ENCODE peak calls at places on chromosomes 2 and 18, in five cellular contexts. F is lower leg skin, M is MM.1S, Z is neural progenitor cell, N is heart right ventricle. Q is an unnamed sample.

GRCh38 chr2:11022874-11023273 is 111.1 kb downstream of the KCNF1 start:
- DNase-seq in M (no peak), Z (no peak), N (no peak), F (no peak), Q (no peak)

GRCh38 chr2:23480991-23481797 is 96.2 kb downstream of the KLHL29 start:
- DNase-seq in F (no peak), Z (no peak), M (no peak), N (no peak), Q (no peak)

GRCh38 chr18:13136689-13137040 is 81.9 kb upstream of the LDLRAD4 start:
- DNase-seq in F (no peak), M (no peak), Z (no peak), N (no peak), Q (no peak)

GRCh38 chr2:208269091-208269490 is 3.0 kb downstream of the PIKFYVE start:
- DNase-seq in N (no peak), Z (no peak), F (no peak), M (no peak), Q (no peak)

GRCh38 chr18:50806208-50806616 is 13.6 kb downstream of the MRO start:
- DNase-seq in Z (no peak), N (no peak), F (no peak), M (no peak), Q (no peak)

GRCh38 chr2:45712538-45712937 is 61.1 kb downstream of the PRKCE start:
- DNase-seq in N (no peak), M (no peak), Z (no peak), F (no peak), Q (no peak)

GRCh38 chr2:33273479-33273878 is 203.0 kb upstream of the RASGRP3 start:
- DNase-seq in M (no peak), F (no peak), Z (no peak), N (no peak), Q (no peak)

GRCh38 chr18:55878224-55878623 is 290.2 kb upstream of the TCF4 start:
- DNase-seq in Z (no peak), F (no peak), N (no peak), M (no peak), Q (no peak)

GRCh38 chr2:170180031-170180566 is 2.2 kb downstream of the MYO3B start:
- DNase-seq in F (no peak), N (no peak), M (peak; percentile 63), Z (peak; percentile 24), Q (no peak)

GRCh38 chr2:196478588-196478987 is 160.9 kb upstream of the CCDC150 start:
- DNase-seq in N (no peak), F (no peak), Z (no peak), M (no peak), Q (no peak)

GRCh38 chr2:19767876-19768275 is 133.9 kb downstream of the TTC32 start:
- DNase-seq in M (no peak), N (no peak), F (no peak), Z (no peak), Q (no peak)

GRCh38 chr2:19774788-19775156 is 127.0 kb downstream of the TTC32 start:
- DNase-seq in F (no peak), M (no peak), N (no peak), Z (peak; percentile 63), Q (no peak)

GRCh38 chr2:19764998-19765397 is 136.8 kb downstream of the TTC32 start:
- DNase-seq in Z (no peak), F (no peak), M (no peak), N (no peak), Q (no peak)

GRCh38 chr2:19772981-19773380 is 128.8 kb downstream of the TTC32 start:
- DNase-seq in N (no peak), M (no peak), Z (no peak), F (no peak), Q (no peak)

GRCh38 chr2:19769513-19769912 is 132.3 kb downstream of the TTC32 start:
- DNase-seq in F (no peak), Z (no peak), N (no peak), M (no peak), Q (no peak)
- TF ChIP-seq CTCF in F (no peak), Z (no peak), N (no peak), M (peak; percentile 22), Q (no peak)

GRCh38 chr2:205145888-205146287 is 536.4 kb upstream of the NRP2 start:
- DNase-seq in N (no peak), Z (no peak), M (no peak), F (no peak), Q (no peak)
- TF ChIP-seq CTCF in N (no peak), Z (no peak), M (no peak), F (no peak), Q (no peak)

DNA sequence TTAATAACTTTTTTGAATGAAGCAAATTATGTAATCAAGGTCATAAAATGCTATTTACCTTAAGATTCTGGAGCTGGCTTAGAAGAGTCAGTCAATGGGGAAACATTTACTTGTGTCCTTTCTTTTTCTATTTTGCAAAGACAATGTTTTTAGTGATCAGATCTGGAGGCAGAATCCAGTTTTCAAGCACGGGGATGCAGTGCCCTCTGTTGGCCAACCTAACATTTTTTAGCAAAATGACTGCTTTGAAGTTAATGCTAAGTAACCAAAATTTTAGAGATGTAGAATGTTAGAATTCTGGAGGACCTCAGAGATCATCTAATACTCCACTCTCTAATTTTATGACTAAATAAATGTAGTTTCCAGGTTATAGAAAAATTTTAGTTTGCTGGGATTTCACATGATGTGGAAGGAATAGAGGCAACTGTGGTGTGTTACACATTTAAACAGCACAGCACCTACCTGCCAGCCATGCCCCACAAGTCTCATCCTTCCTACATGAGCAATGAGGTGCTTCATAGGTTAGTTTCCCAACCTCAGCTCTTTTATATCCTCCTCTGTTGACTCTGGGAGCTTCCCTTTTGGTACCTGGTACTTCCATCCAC is 23.6 kb upstream of the SLC9A4 start:
- DNase-seq in Z (peak; percentile 37), N (peak; percentile 13), F (peak; percentile 25), M (peak; percentile 50), Q (peak; percentile 21)
- TF ChIP-seq CTCF in Z (peak; percentile 77), N (no peak), F (no peak), M (peak; percentile 74), Q (no peak)

GRCh38 chr2:231299267-231299666 is 96.2 kb upstream of the B3GNT7 start:
- DNase-seq in F (peak; percentile 21), N (no peak), M (no peak), Z (no peak), Q (no peak)
- TF ChIP-seq CTCF in F (no peak), N (no peak), M (no peak), Z (no peak), Q (no peak)

DNA sequence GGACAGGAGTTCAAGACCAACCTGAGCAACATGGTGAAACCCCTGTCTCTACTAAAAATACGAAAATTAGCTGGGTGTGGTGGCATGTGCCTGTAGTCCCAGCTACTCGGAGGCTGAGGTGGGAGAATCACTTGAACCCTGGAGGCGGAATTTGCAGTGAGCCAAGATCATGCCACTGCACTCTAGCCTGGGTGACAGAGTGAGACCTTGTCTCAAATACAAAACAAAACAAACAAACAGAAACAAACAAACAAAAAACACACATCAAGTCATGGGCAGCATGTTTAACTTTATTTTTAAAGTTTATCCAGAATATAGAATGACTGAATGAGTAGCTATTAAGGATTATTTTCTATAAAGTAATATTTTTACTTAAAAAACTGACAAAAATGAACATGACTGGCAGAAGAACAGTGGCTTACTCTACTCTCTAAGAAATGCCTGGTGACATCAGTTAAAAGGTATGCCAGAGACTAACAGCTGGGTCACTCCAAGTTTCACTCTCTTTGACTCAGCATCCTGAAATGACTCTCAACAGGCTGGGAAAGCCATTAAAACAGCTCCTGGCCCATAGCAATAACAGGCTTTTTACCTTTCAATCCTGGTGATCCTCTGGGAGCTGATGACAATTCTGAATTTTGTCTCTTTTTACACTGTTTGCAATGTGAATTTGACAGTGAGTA is 281.6 kb upstream of the STON1 start:
- DNase-seq in M (peak; percentile 44), N (peak; percentile 56), Z (no peak), F (no peak), Q (no peak)
- TF ChIP-seq CTCF in M (no peak), N (no peak), Z (no peak), F (no peak), Q (no peak)

DNA sequence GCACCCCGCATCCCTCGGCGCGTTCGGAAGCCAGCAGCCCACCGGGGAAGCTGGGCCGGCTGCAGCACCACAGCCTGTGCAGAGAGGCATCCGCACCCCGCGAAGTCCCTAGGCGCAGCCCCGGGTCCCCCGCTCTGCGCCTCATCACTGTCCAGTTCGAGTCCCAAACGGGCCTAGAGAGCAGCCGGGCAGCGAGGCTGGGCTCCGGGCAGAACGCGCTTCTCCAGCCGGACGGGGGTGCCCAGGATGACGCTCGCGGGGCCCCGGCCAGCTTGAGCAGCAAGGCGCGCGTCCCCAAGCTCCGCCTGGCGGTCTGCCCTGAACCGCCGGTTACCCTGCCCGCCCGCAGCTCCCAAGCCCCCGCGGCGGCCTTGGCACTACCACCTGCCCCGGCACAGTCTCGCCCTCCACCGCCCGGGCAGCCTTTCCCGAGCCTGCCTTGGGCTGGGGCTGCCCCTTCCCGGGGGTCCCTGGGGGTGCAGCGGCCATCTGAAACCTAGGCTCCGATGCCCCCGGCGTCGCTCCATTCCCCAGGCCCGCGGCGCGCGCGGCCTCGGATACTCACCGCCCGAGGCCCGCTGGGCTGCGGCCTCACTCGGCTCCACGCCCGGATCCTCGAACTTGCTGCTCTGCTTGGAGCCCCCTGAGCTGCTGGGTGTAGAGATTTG is 600 bp downstream of the SLC16A14 start:
- DNase-seq in N (peak; percentile 40), F (no peak), M (peak; percentile 70), Z (peak; percentile 79), Q (peak; percentile 58)
- TF ChIP-seq CTCF in N (no peak), F (no peak), M (peak; percentile 21), Z (peak; percentile 46), Q (no peak)

GRCh38 chr2:72815655-72816268 is 10.1 kb downstream of the EXOC6B start:
- DNase-seq in M (no peak), Z (peak; percentile 23), F (no peak), N (no peak), Q (no peak)
- TF ChIP-seq CTCF in M (no peak), Z (peak; percentile 37), F (no peak), N (no peak), Q (no peak)

GRCh38 chr2:104444392-104444791 is 409.5 kb upstream of the POU3F3 start:
- DNase-seq in F (no peak), Z (no peak), N (no peak), M (no peak), Q (no peak)

GRCh38 chr2:104448661-104449410 is 405.1 kb upstream of the POU3F3 start:
- DNase-seq in N (no peak), F (no peak), Z (no peak), M (no peak), Q (no peak)

GRCh38 chr2:104452558-104452957 is 401.4 kb upstream of the POU3F3 start:
- DNase-seq in F (no peak), Z (no peak), N (no peak), M (no peak), Q (no peak)

GRCh38 chr2:104444840-104445239 is 409.1 kb upstream of the POU3F3 start:
- DNase-seq in F (no peak), M (no peak), N (no peak), Z (no peak), Q (no peak)

GRCh38 chr2:104447831-104448434 is 406.0 kb upstream of the POU3F3 start:
- DNase-seq in F (no peak), N (no peak), M (peak; percentile 43), Z (no peak), Q (no peak)
- TF ChIP-seq CTCF in F (no peak), N (no peak), M (peak; percentile 29), Z (peak; percentile 41), Q (no peak)